ENCODE peak calls at places on chromosome 10, in eight cellular contexts. P, S, Z, H, R, T, Y and Q are unnamed samples.

GRCh38 chr10:34255075-34255474 is 560.0 kb downstream of the PARD3 start:
- DNase-seq in P (no peak), S (no peak), Z (no peak), H (no peak), R (no peak), T (peak; percentile 31), Y (no peak), Q (no peak)

GRCh38 chr10:60604356-60604755 is 173.9 kb upstream of the CDK1 start:
- DNase-seq in P (no peak), S (no peak), Z (no peak), H (no peak), R (no peak), T (no peak), Y (no peak), Q (no peak)

GRCh38 chr10:120457431-120458172 is 575 bp downstream of the PLPP4 start:
- DNase-seq in P (no peak), S (no peak), Z (no peak), H (no peak), R (no peak), T (no peak), Y (no peak), Q (no peak)

GRCh38 chr10:112938808-112939482 is 11.1 kb upstream of the TCF7L2 start:
- DNase-seq in P (no peak), S (no peak), Z (no peak), H (no peak), R (no peak), T (no peak), Y (no peak), Q (no peak)

GRCh38 chr10:1095498-1095897 is 39.3 kb downstream of the WDR37 start:
- DNase-seq in P (no peak), S (no peak), Z (no peak), H (no peak), R (no peak), T (no peak), Y (no peak), Q (no peak)

GRCh38 chr10:93287775-93288174 is 194.4 kb downstream of the MYOF start:
- DNase-seq in P (no peak), S (no peak), Z (no peak), H (no peak), R (no peak), T (no peak), Y (no peak), Q (no peak)

GRCh38 chr10:810351-810846 is 120.9 kb upstream of the DIP2C start:
- DNase-seq in P (peak; percentile 49), S (no peak), Z (no peak), H (no peak), R (peak; percentile 23), T (no peak), Y (peak; percentile 38), Q (peak; percentile 49)

GRCh38 chr10:45809829-45810228 is 37.5 kb downstream of the AGAP4 start:
- DNase-seq in P (peak; percentile 6), S (no peak), Z (no peak), H (no peak), R (no peak), T (peak; percentile 31), Y (peak; percentile 12), Q (peak; percentile 45)

GRCh38 chr10:110398419-110399162 is 93.9 kb upstream of the SMNDC1 start:
- DNase-seq in P (peak; percentile 98), S (no peak), Z (no peak), H (no peak), R (peak; percentile 99), T (peak; percentile 96), Y (peak; percentile 99), Q (peak; percentile 44)

GRCh38 chr10:29277296-29277695 is 11.6 kb upstream of the LYZL1 start:
- DNase-seq in P (no peak), S (no peak), Z (no peak), H (no peak), R (no peak), T (peak; percentile 16), Y (no peak), Q (peak; percentile 26)

GRCh38 chr10:3666525-3667302 is 118.3 kb downstream of the KLF6 start:
- DNase-seq in P (no peak), S (no peak), Z (peak; percentile 33), H (peak; percentile 44), R (no peak), T (no peak), Y (no peak), Q (no peak)

GRCh38 chr10:48745662-48746245 is 61.1 kb downstream of the WDFY4 start:
- DNase-seq in P (no peak), S (no peak), Z (no peak), H (no peak), R (no peak), T (no peak), Y (no peak), Q (no peak)

GRCh38 chr10:56805022-56805421 is 444.0 kb upstream of the ZWINT start:
- DNase-seq in P (no peak), S (no peak), Z (no peak), H (no peak), R (no peak), T (no peak), Y (no peak), Q (no peak)

GRCh38 chr10:7525314-7526016 is 114.6 kb upstream of the SFMBT2 start:
- DNase-seq in P (peak; percentile 66), S (no peak), Z (peak; percentile 66), H (peak; percentile 59), R (peak; percentile 62), T (peak; percentile 69), Y (peak; percentile 73), Q (peak; percentile 64)

GRCh38 chr10:30722956-30723355 is 93.4 kb upstream of the LYZL2 start:
- DNase-seq in P (no peak), S (no peak), Z (no peak), H (no peak), R (no peak), T (no peak), Y (no peak), Q (no peak)

GRCh38 chr10:124259139-124259825 is 159.4 kb downstream of the OAT start:
- DNase-seq in P (no peak), S (no peak), Z (no peak), H (no peak), R (no peak), T (peak; percentile 8), Y (no peak), Q (peak; percentile 49)

GRCh38 chr10:114174462-114175190 is 623 bp upstream of the CCDC186 start:
- DNase-seq in P (peak; percentile 39), S (peak; percentile 83), Z (peak; percentile 42), H (peak; percentile 83), R (no peak), T (no peak), Y (peak; percentile 79), Q (no peak)

GRCh38 chr10:93552780-93553179 is 13.7 kb upstream of the FFAR4 start:
- DNase-seq in P (no peak), S (no peak), Z (no peak), H (no peak), R (no peak), T (no peak), Y (no peak), Q (no peak)

GRCh38 chr10:94123253-94123995 is 129.7 kb downstream of the PLCE1 start:
- DNase-seq in P (peak; percentile 93), S (no peak), Z (no peak), H (no peak), R (no peak), T (peak; percentile 90), Y (peak; percentile 79), Q (no peak)

GRCh38 chr10:68826764-68827591 is at the start of gene STOX1:
- DNase-seq in P (peak; percentile 51), S (peak; percentile 76), Z (peak; percentile 40), H (peak; percentile 37), R (peak; percentile 60), T (peak; percentile 69), Y (peak; percentile 39), Q (peak; percentile 79)
- TF ChIP-seq CTCF in P (no peak), S (no peak), Z (no peak), H (no peak), R (no peak), T (no peak), Y (no peak), Q (no peak)

GRCh38 chr10:104321716-104322415 is 16.4 kb downstream of the ITPRIP start:
- DNase-seq in P (no peak), S (no peak), Z (no peak), H (no peak), R (no peak), T (no peak), Y (no peak), Q (no peak)

GRCh38 chr10:104321226-104321625 is 17.0 kb downstream of the ITPRIP start:
- DNase-seq in P (no peak), S (no peak), Z (peak; percentile 62), H (no peak), R (no peak), T (no peak), Y (no peak), Q (no peak)

GRCh38 chr10:104323721-104324686 is 14.3 kb downstream of the ITPRIP start:
- DNase-seq in P (no peak), S (peak; percentile 84), Z (no peak), H (no peak), R (no peak), T (no peak), Y (peak; percentile 12), Q (no peak)

GRCh38 chr10:104323085-104323484 is 15.2 kb downstream of the ITPRIP start:
- DNase-seq in P (no peak), S (no peak), Z (no peak), H (no peak), R (no peak), T (no peak), Y (no peak), Q (no peak)

GRCh38 chr10:104322416-104322782 is 15.9 kb downstream of the ITPRIP start:
- DNase-seq in P (no peak), S (no peak), Z (no peak), H (no peak), R (no peak), T (no peak), Y (no peak), Q (no peak)
- H3K4me3 ChIP-seq in P (no peak overlapping the region), S (no peak overlapping the region), Z (no peak overlapping the region), H (peak overlapping the region; percentile 6), R (no peak overlapping the region), T (no peak overlapping the region), Y (no peak overlapping the region), Q (no peak overlapping the region)

DNA sequence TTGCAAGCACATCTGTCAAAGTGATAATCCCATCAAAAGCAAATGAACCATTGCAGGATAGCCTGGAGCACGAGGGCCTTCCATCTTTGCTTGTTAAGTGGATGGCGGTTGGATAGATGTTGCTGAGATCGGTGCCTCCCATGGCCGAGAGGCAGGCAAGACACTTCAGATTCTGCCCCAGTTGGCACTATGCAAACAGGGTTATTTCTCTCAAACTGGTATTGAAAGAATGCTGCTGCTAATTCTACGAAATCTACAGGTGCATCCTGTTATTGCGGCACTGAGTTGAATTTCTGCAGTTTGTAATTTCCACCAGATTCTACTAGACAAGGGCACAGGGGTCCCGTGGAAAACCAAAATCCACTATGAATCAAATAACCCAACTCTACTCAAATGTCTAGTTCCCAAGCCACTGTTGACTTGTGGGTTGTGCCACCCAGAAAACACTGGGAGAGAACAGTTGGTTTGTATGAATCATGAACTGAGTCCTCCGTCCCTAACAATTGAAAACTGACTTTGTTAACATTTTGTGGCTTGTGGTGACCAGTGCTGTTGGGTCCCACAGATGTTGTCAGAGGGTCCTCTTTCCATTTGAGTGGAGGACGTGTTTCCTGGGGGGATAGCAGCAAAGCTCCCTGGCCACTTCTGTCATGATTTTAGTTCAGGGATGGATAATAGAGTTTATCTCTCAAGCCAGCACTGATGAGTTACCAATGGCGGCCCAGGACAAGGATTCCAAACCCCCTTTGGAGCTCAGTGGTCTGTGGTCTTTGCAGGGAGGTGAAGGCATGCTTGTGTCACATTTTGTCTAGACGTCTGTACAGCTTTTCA is 7.1 kb upstream of the IL2RA start:
- DNase-seq in P (no peak), S (no peak), Z (no peak), H (no peak), R (peak; percentile 16), T (no peak), Y (no peak), Q (no peak)
- TF ChIP-seq CTCF in P (no peak), S (no peak), Z (no peak), H (no peak), R (no peak), T (no peak), Y (no peak), Q (no peak)

GRCh38 chr10:102397222-102398171 is 2.0 kb downstream of the NFKB2 start:
- DNase-seq in P (no peak), S (no peak), Z (no peak), H (no peak), R (no peak), T (no peak), Y (no peak), Q (no peak)
- H3K4me3 ChIP-seq in P (no peak overlapping the region), S (peak overlapping the region; percentile 87), Z (no peak overlapping the region), H (no peak overlapping the region), R (no peak overlapping the region), T (no peak overlapping the region), Y (no peak overlapping the region), Q (no peak overlapping the region)